ENCODE peak calls at places on chromosome X, in seven cellular contexts. One of them, this sample, is unnamed.

GRCh38 chrX:13939741-13940597 is 89.7 kb downstream of the GEMIN8 start:
- DNase-seq in H9: no peak
- DNase-seq in pancreas: no peak
- DNase-seq in right atrium auricular region: no peak
- DNase-seq in CD4-positive, alpha-beta T cell: no peak
- DNase-seq in neural progenitor cell: peak; percentile 4
- DNase-seq in mucosa of descending colon: no peak
- DNase-seq in this sample: no peak

GRCh38 chrX:16882188-16882587 is 12.0 kb upstream of the RBBP7 start:
- DNase-seq in H9: no peak
- DNase-seq in pancreas: peak; percentile 64
- DNase-seq in right atrium auricular region: no peak
- DNase-seq in CD4-positive, alpha-beta T cell: no peak
- DNase-seq in neural progenitor cell: peak; percentile 2
- DNase-seq in mucosa of descending colon: peak; percentile 63
- DNase-seq in this sample: peak; percentile 65

GRCh38 chrX:150202641-150203248 is 160.4 kb upstream of the MAMLD1 start:
- DNase-seq in H9: no peak
- DNase-seq in pancreas: no peak
- DNase-seq in right atrium auricular region: no peak
- DNase-seq in CD4-positive, alpha-beta T cell: no peak
- DNase-seq in neural progenitor cell: no peak
- DNase-seq in mucosa of descending colon: no peak
- DNase-seq in this sample: no peak

GRCh38 chrX:40055495-40055894 is 42.3 kb downstream of the BCOR start:
- DNase-seq in H9: no peak
- DNase-seq in pancreas: no peak
- DNase-seq in right atrium auricular region: no peak
- DNase-seq in CD4-positive, alpha-beta T cell: no peak
- DNase-seq in neural progenitor cell: no peak
- DNase-seq in mucosa of descending colon: no peak
- DNase-seq in this sample: no peak

GRCh38 chrX:1466232-1466661 is 13.5 kb upstream of the ASMTL start:
- DNase-seq in H9: peak; percentile 27
- DNase-seq in pancreas: peak; percentile 10
- DNase-seq in right atrium auricular region: peak; percentile 32
- DNase-seq in CD4-positive, alpha-beta T cell: peak; percentile 32
- DNase-seq in neural progenitor cell: no peak
- DNase-seq in mucosa of descending colon: peak; percentile 55
- DNase-seq in this sample: peak; percentile 58

GRCh38 chrX:134803551-134804183 is 145.4 kb upstream of the PLAC1 start:
- DNase-seq in H9: no peak
- DNase-seq in pancreas: no peak
- DNase-seq in right atrium auricular region: no peak
- DNase-seq in CD4-positive, alpha-beta T cell: no peak
- DNase-seq in neural progenitor cell: no peak
- DNase-seq in mucosa of descending colon: no peak
- DNase-seq in this sample: no peak

GRCh38 chrX:13131511-13132137 is 87.2 kb upstream of the FAM9C start:
- DNase-seq in H9: peak; percentile 36
- DNase-seq in pancreas: no peak
- DNase-seq in right atrium auricular region: no peak
- DNase-seq in CD4-positive, alpha-beta T cell: no peak
- DNase-seq in neural progenitor cell: no peak
- DNase-seq in mucosa of descending colon: no peak
- DNase-seq in this sample: no peak

GRCh38 chrX:25427873-25428555 is 412.2 kb upstream of the ARX start:
- DNase-seq in H9: peak; percentile 81
- DNase-seq in pancreas: no peak
- DNase-seq in right atrium auricular region: no peak
- DNase-seq in CD4-positive, alpha-beta T cell: no peak
- DNase-seq in neural progenitor cell: peak; percentile 36
- DNase-seq in mucosa of descending colon: peak; percentile 27
- DNase-seq in this sample: no peak

GRCh38 chrX:129653985-129654651 is 638 bp downstream of the APLN start:
- DNase-seq in H9: no peak
- DNase-seq in pancreas: no peak
- DNase-seq in right atrium auricular region: peak; percentile 57
- DNase-seq in CD4-positive, alpha-beta T cell: no peak
- DNase-seq in neural progenitor cell: no peak
- DNase-seq in mucosa of descending colon: no peak
- DNase-seq in this sample: no peak

GRCh38 chrX:16834811-16835210 is 35.4 kb downstream of the RBBP7 start:
- DNase-seq in H9: no peak
- DNase-seq in pancreas: no peak
- DNase-seq in right atrium auricular region: no peak
- DNase-seq in CD4-positive, alpha-beta T cell: no peak
- DNase-seq in neural progenitor cell: peak; percentile 74
- DNase-seq in mucosa of descending colon: no peak
- DNase-seq in this sample: no peak

GRCh38 chrX:27599928-27600327 is 9.8 kb downstream of the DCAF8L2 start:
- DNase-seq in H9: no peak
- DNase-seq in pancreas: no peak
- DNase-seq in right atrium auricular region: no peak
- DNase-seq in CD4-positive, alpha-beta T cell: no peak
- DNase-seq in neural progenitor cell: no peak
- DNase-seq in mucosa of descending colon: no peak
- DNase-seq in this sample: no peak

GRCh38 chrX:145178268-145178667 is 69.0 kb upstream of the SPANXN1 start:
- DNase-seq in H9: no peak
- DNase-seq in pancreas: no peak
- DNase-seq in right atrium auricular region: no peak
- DNase-seq in CD4-positive, alpha-beta T cell: no peak
- DNase-seq in neural progenitor cell: no peak
- DNase-seq in mucosa of descending colon: no peak
- DNase-seq in this sample: no peak

GRCh38 chrX:77298790-77299189 is 148.4 kb upstream of the FGF16 start:
- DNase-seq in H9: no peak
- DNase-seq in pancreas: no peak
- DNase-seq in right atrium auricular region: no peak
- DNase-seq in CD4-positive, alpha-beta T cell: no peak
- DNase-seq in neural progenitor cell: no peak
- DNase-seq in mucosa of descending colon: no peak
- DNase-seq in this sample: no peak

GRCh38 chrX:68732906-68733493 is 85.5 kb downstream of the STARD8 start:
- DNase-seq in H9: peak; percentile 72
- DNase-seq in pancreas: peak; percentile 44
- DNase-seq in right atrium auricular region: peak; percentile 76
- DNase-seq in CD4-positive, alpha-beta T cell: peak; percentile 62
- DNase-seq in neural progenitor cell: peak; percentile 76
- DNase-seq in mucosa of descending colon: no peak
- DNase-seq in this sample: peak; percentile 82

GRCh38 chrX:24661292-24661691 is 14.1 kb upstream of the PCYT1B start:
- DNase-seq in H9: no peak
- DNase-seq in pancreas: no peak
- DNase-seq in right atrium auricular region: no peak
- DNase-seq in CD4-positive, alpha-beta T cell: no peak
- DNase-seq in neural progenitor cell: no peak
- DNase-seq in mucosa of descending colon: no peak
- DNase-seq in this sample: no peak

GRCh38 chrX:24999501-24999900 is 16.3 kb downstream of the ARX start:
- DNase-seq in H9: no peak
- DNase-seq in pancreas: no peak
- DNase-seq in right atrium auricular region: no peak
- DNase-seq in CD4-positive, alpha-beta T cell: no peak
- DNase-seq in neural progenitor cell: peak; percentile 80
- DNase-seq in mucosa of descending colon: no peak
- DNase-seq in this sample: no peak

GRCh38 chrX:13752646-13753045 is 18.1 kb downstream of the OFD1 start:
- DNase-seq in H9: no peak
- DNase-seq in pancreas: no peak
- DNase-seq in right atrium auricular region: no peak
- DNase-seq in CD4-positive, alpha-beta T cell: no peak
- DNase-seq in neural progenitor cell: no peak
- DNase-seq in mucosa of descending colon: no peak
- DNase-seq in this sample: no peak

GRCh38 chrX:17527135-17527701 is 152.2 kb downstream of the NHS start:
- DNase-seq in H9: no peak
- DNase-seq in pancreas: peak; percentile 69
- DNase-seq in right atrium auricular region: no peak
- DNase-seq in CD4-positive, alpha-beta T cell: no peak
- DNase-seq in neural progenitor cell: peak; percentile 25
- DNase-seq in mucosa of descending colon: no peak
- DNase-seq in this sample: peak; percentile 82

GRCh38 chrX:55787727-55788126 is 70.2 kb downstream of the RRAGB start:
- DNase-seq in H9: no peak
- DNase-seq in pancreas: no peak
- DNase-seq in right atrium auricular region: no peak
- DNase-seq in CD4-positive, alpha-beta T cell: no peak
- DNase-seq in neural progenitor cell: no peak
- DNase-seq in mucosa of descending colon: no peak
- DNase-seq in this sample: no peak

GRCh38 chrX:13570245-13570573 is 808 bp downstream of the EGFL6 start:
- DNase-seq in H9: no peak
- DNase-seq in pancreas: no peak
- DNase-seq in right atrium auricular region: no peak
- DNase-seq in CD4-positive, alpha-beta T cell: no peak
- DNase-seq in neural progenitor cell: peak; percentile 13
- DNase-seq in mucosa of descending colon: no peak
- DNase-seq in this sample: no peak

GRCh38 chrX:151697537-151697936 is 2.3 kb downstream of the PRRG3 start:
- DNase-seq in H9: no peak
- DNase-seq in pancreas: no peak
- DNase-seq in right atrium auricular region: no peak
- DNase-seq in CD4-positive, alpha-beta T cell: no peak
- DNase-seq in neural progenitor cell: no peak
- DNase-seq in mucosa of descending colon: no peak
- DNase-seq in this sample: no peak

GRCh38 chrX:130347336-130347735 is 7.6 kb downstream of the SLC25A14 start:
- DNase-seq in H9: no peak
- DNase-seq in pancreas: no peak
- DNase-seq in right atrium auricular region: no peak
- DNase-seq in CD4-positive, alpha-beta T cell: no peak
- DNase-seq in neural progenitor cell: no peak
- DNase-seq in mucosa of descending colon: no peak
- DNase-seq in this sample: no peak

GRCh38 chrX:82666355-82666754 is 841.7 kb upstream of the POU3F4 start:
- DNase-seq in H9: no peak
- DNase-seq in pancreas: no peak
- DNase-seq in right atrium auricular region: no peak
- DNase-seq in CD4-positive, alpha-beta T cell: no peak
- DNase-seq in neural progenitor cell: no peak
- DNase-seq in mucosa of descending colon: no peak
- DNase-seq in this sample: no peak

GRCh38 chrX:134545524-134545923 is 85.6 kb downstream of the HPRT1 start:
- DNase-seq in H9: no peak
- DNase-seq in pancreas: no peak
- DNase-seq in right atrium auricular region: peak; percentile 47
- DNase-seq in CD4-positive, alpha-beta T cell: no peak
- DNase-seq in neural progenitor cell: no peak
- DNase-seq in mucosa of descending colon: no peak
- DNase-seq in this sample: no peak

GRCh38 chrX:71994601-71995000 is 84.0 kb downstream of the NHSL2 start:
- DNase-seq in H9: no peak
- DNase-seq in pancreas: no peak
- DNase-seq in right atrium auricular region: no peak
- DNase-seq in CD4-positive, alpha-beta T cell: no peak
- DNase-seq in neural progenitor cell: no peak
- DNase-seq in mucosa of descending colon: no peak
- DNase-seq in this sample: no peak

GRCh38 chrX:13764765-13765164 is 30.2 kb downstream of the OFD1 start:
- DNase-seq in H9: peak; percentile 69
- DNase-seq in pancreas: peak; percentile 24
- DNase-seq in right atrium auricular region: no peak
- DNase-seq in CD4-positive, alpha-beta T cell: no peak
- DNase-seq in neural progenitor cell: peak; percentile 71
- DNase-seq in mucosa of descending colon: no peak
- DNase-seq in this sample: no peak

GRCh38 chrX:24148535-24149345 is 789 bp upstream of the ZFX start:
- DNase-seq in H9: no peak
- DNase-seq in pancreas: peak; percentile 28
- DNase-seq in right atrium auricular region: no peak
- DNase-seq in CD4-positive, alpha-beta T cell: peak; percentile 37
- DNase-seq in neural progenitor cell: no peak
- DNase-seq in mucosa of descending colon: no peak
- DNase-seq in this sample: no peak

GRCh38 chrX:2498781-2499302 is 1.9 kb downstream of the DHRSX start:
- DNase-seq in H9: no peak
- DNase-seq in pancreas: no peak
- DNase-seq in right atrium auricular region: no peak
- DNase-seq in CD4-positive, alpha-beta T cell: no peak
- DNase-seq in neural progenitor cell: peak; percentile 71
- DNase-seq in mucosa of descending colon: no peak
- DNase-seq in this sample: peak; percentile 64

GRCh38 chrX:138986235-138986634 is 274.7 kb upstream of the FGF13 start:
- DNase-seq in H9: no peak
- DNase-seq in pancreas: no peak
- DNase-seq in right atrium auricular region: no peak
- DNase-seq in CD4-positive, alpha-beta T cell: no peak
- DNase-seq in neural progenitor cell: no peak
- DNase-seq in mucosa of descending colon: no peak
- DNase-seq in this sample: no peak
- H3K9me3 ChIP-seq in H9: no peaks in the 10 kb centered on the region
- H3K9me3 ChIP-seq in pancreas: no peaks in the 10 kb centered on the region
- H3K9me3 ChIP-seq in right atrium auricular region: no peaks in the 10 kb centered on the region
- H3K9me3 ChIP-seq in CD4-positive, alpha-beta T cell: no peaks in the 10 kb centered on the region
- H3K9me3 ChIP-seq in neural progenitor cell: no peaks in the 10 kb centered on the region
- H3K9me3 ChIP-seq in mucosa of descending colon: no peaks in the 10 kb centered on the region
- H3K9me3 ChIP-seq in this sample: no peaks in the 10 kb centered on the region

GRCh38 chrX:115400960-115401359 is 111.4 kb downstream of the LUZP4 start:
- DNase-seq in H9: peak; percentile 33
- DNase-seq in pancreas: no peak
- DNase-seq in right atrium auricular region: no peak
- DNase-seq in CD4-positive, alpha-beta T cell: no peak
- DNase-seq in neural progenitor cell: peak; percentile 67
- DNase-seq in mucosa of descending colon: no peak
- DNase-seq in this sample: no peak

GRCh38 chrX:115402299-115402698 is 112.8 kb downstream of the LUZP4 start:
- DNase-seq in H9: no peak
- DNase-seq in pancreas: no peak
- DNase-seq in right atrium auricular region: no peak
- DNase-seq in CD4-positive, alpha-beta T cell: no peak
- DNase-seq in neural progenitor cell: no peak
- DNase-seq in mucosa of descending colon: no peak
- DNase-seq in this sample: no peak

GRCh38 chrX:115399306-115399705 is 109.8 kb downstream of the LUZP4 start:
- DNase-seq in H9: no peak
- DNase-seq in pancreas: no peak
- DNase-seq in right atrium auricular region: no peak
- DNase-seq in CD4-positive, alpha-beta T cell: no peak
- DNase-seq in neural progenitor cell: no peak
- DNase-seq in mucosa of descending colon: no peak
- DNase-seq in this sample: no peak
- H3K9me3 ChIP-seq in H9: no peaks in the 10 kb centered on the region
- H3K9me3 ChIP-seq in pancreas: no peaks in the 10 kb centered on the region
- H3K9me3 ChIP-seq in right atrium auricular region: no peaks in the 10 kb centered on the region
- H3K9me3 ChIP-seq in CD4-positive, alpha-beta T cell: no peaks in the 10 kb centered on the region
- H3K9me3 ChIP-seq in neural progenitor cell: no peaks in the 10 kb centered on the region
- H3K9me3 ChIP-seq in mucosa of descending colon: no peaks in the 10 kb centered on the region
- H3K9me3 ChIP-seq in this sample: no peaks in the 10 kb centered on the region

GRCh38 chrX:65148232-65148631 is 172.0 kb upstream of the ZC4H2 start:
- DNase-seq in H9: no peak
- DNase-seq in pancreas: no peak
- DNase-seq in right atrium auricular region: no peak
- DNase-seq in CD4-positive, alpha-beta T cell: no peak
- DNase-seq in neural progenitor cell: no peak
- DNase-seq in mucosa of descending colon: peak; percentile 17
- DNase-seq in this sample: no peak
- H3K9me3 ChIP-seq in H9: peaks cover 15% of the 10 kb centered on the region
- H3K9me3 ChIP-seq in pancreas: no peaks in the 10 kb centered on the region
- H3K9me3 ChIP-seq in right atrium auricular region: peaks cover 20% of the 10 kb centered on the region
- H3K9me3 ChIP-seq in CD4-positive, alpha-beta T cell: peaks cover 12% of the 10 kb centered on the region
- H3K9me3 ChIP-seq in neural progenitor cell: peaks cover 3% of the 10 kb centered on the region
- H3K9me3 ChIP-seq in mucosa of descending colon: no peaks in the 10 kb centered on the region
- H3K9me3 ChIP-seq in this sample: no peaks in the 10 kb centered on the region

GRCh38 chrX:153517941-153518834 is 746 bp downstream of the ATP2B3 start:
- DNase-seq in H9: no peak
- DNase-seq in pancreas: no peak
- DNase-seq in right atrium auricular region: no peak
- DNase-seq in CD4-positive, alpha-beta T cell: no peak
- DNase-seq in neural progenitor cell: no peak
- DNase-seq in mucosa of descending colon: no peak
- DNase-seq in this sample: no peak
- H3K9me3 ChIP-seq in H9: peaks cover 40% of the 10 kb centered on the region
- H3K9me3 ChIP-seq in pancreas: no peaks in the 10 kb centered on the region
- H3K9me3 ChIP-seq in right atrium auricular region: no peaks in the 10 kb centered on the region
- H3K9me3 ChIP-seq in CD4-positive, alpha-beta T cell: no peaks in the 10 kb centered on the region
- H3K9me3 ChIP-seq in neural progenitor cell: no peaks in the 10 kb centered on the region
- H3K9me3 ChIP-seq in mucosa of descending colon: no peaks in the 10 kb centered on the region
- H3K9me3 ChIP-seq in this sample: no peaks in the 10 kb centered on the region

This sample was measured in upper lobe of right lung.